ENCODE peak calls at places on chromosomes 5 and 9, in five cellular contexts. F, Z, I, J and U are unnamed samples.

GRCh38 chr5:61625682-61626620 is 293.9 kb downstream of the ZSWIM6 start:
- DNase-seq in Z (peak; percentile 18), J (peak; percentile 66), I (no peak), F (peak; percentile 11), U (peak; percentile 66)

GRCh38 chr5:145854651-145855258 is 18.1 kb downstream of the GRXCR2 start:
- DNase-seq in Z (peak; percentile 86), I (no peak), J (no peak), F (peak; percentile 83), U (no peak)

GRCh38 chr9:92165472-92165871 is 50.3 kb upstream of the SPTLC1 start:
- DNase-seq in J (no peak), I (no peak), Z (no peak), F (no peak), U (no peak)

GRCh38 chr5:31663519-31663918 is 24.6 kb downstream of the PDZD2 start:
- DNase-seq in F (peak; percentile 2), J (peak; percentile 73), I (no peak), Z (peak; percentile 74), U (no peak)

GRCh38 chr9:93577045-93577939 is 908 bp downstream of the PHF2 start:
- DNase-seq in F (no peak), I (no peak), J (no peak), Z (no peak), U (peak; percentile 57)

GRCh38 chr5:25489834-25490538 is 845.2 kb upstream of the CDH10 start:
- DNase-seq in F (no peak), I (no peak), Z (no peak), J (no peak), U (no peak)

GRCh38 chr9:96567203-96567700 is 52.4 kb downstream of the CDC14B start:
- DNase-seq in I (no peak), Z (peak; percentile 48), J (no peak), F (no peak), U (no peak)

GRCh38 chr5:98106116-98107088 is 667.1 kb upstream of the RGMB start:
- DNase-seq in F (peak; percentile 76), I (no peak), Z (no peak), J (no peak), U (no peak)

GRCh38 chr5:82298668-82299067 is 20.5 kb upstream of the RPS23 start:
- DNase-seq in Z (no peak), J (no peak), F (no peak), I (no peak), U (no peak)

GRCh38 chr5:6632324-6632930 is 417 bp downstream of the NSUN2 start:
- DNase-seq in I (peak; percentile 16), F (no peak), Z (peak; percentile 20), J (peak; percentile 20), U (no peak)

GRCh38 chr5:167800405-167800804 is 491.0 kb upstream of the WWC1 start:
- DNase-seq in Z (no peak), I (no peak), F (no peak), J (no peak), U (no peak)

GRCh38 chr5:157469687-157470086 is 9.7 kb downstream of the NIPAL4 start:
- DNase-seq in Z (no peak), I (no peak), J (no peak), F (no peak), U (no peak)

GRCh38 chr5:15132816-15133405 is 261.3 kb upstream of the ANKH start:
- DNase-seq in F (no peak), J (no peak), Z (no peak), I (no peak), U (no peak)

GRCh38 chr9:118563677-118564076 is 805.6 kb downstream of the BRINP1 start:
- DNase-seq in F (no peak), Z (peak; percentile 4), J (no peak), I (no peak), U (no peak)

GRCh38 chr5:100855295-100855694 is 47.8 kb downstream of the ST8SIA4 start:
- DNase-seq in J (no peak), F (no peak), I (no peak), Z (no peak), U (no peak)

GRCh38 chr5:150116667-150117395 is 30.5 kb upstream of the CSF1R start:
- DNase-seq in F (peak; percentile 27), I (no peak), J (peak; percentile 26), Z (no peak), U (no peak)

GRCh38 chr9:124835026-124835501 is 18.2 kb upstream of the WDR38 start:
- DNase-seq in J (no peak), Z (peak; percentile 89), F (peak; percentile 79), I (no peak), U (peak; percentile 74)

GRCh38 chr5:167699434-167699833 is 592.0 kb upstream of the WWC1 start:
- DNase-seq in I (no peak), F (peak; percentile 99), J (no peak), Z (peak; percentile 99), U (no peak)

GRCh38 chr9:92962303-92962649 is 15.0 kb downstream of the FGD3 start:
- DNase-seq in J (no peak), F (no peak), I (no peak), Z (no peak), U (no peak)